ENCODE peak calls at places on chromosomes 2 and 18, in four cellular contexts. C is progenitor cell of endocrine pancreas, R is upper lobe of right lung, B is nephron progenitor cell. L is an unnamed sample.

GRCh38 chr2:64524604-64525322 is 635 bp downstream of the AFTPH start:
- DNase-seq in C (peak), B (peak), R (no peak), L (peak)

GRCh38 chr2:203690110-203691047 is 16.1 kb upstream of the CD28 start:
- DNase-seq in R (no peak), C (no peak), B (peak), L (no peak)

GRCh38 chr2:135573620-135574019 is 42.3 kb downstream of the R3HDM1 start:
- DNase-seq in R (no peak), B (no peak), C (no peak), L (no peak)

GRCh38 chr18:3256693-3257626 is 5.0 kb upstream of the MYL12B start:
- DNase-seq in C (no peak), B (no peak), R (no peak), L (no peak)

GRCh38 chr2:61887684-61888303 is 662 bp downstream of the CCT4 start:
- DNase-seq in B (peak), R (no peak), C (no peak), L (no peak)

GRCh38 chr2:238122287-238123217 is 15.9 kb upstream of the KLHL30 start:
- DNase-seq in R (no peak), C (no peak), B (no peak), L (no peak)

GRCh38 chr2:85444629-85445028 is 26.1 kb downstream of the SH2D6 start:
- DNase-seq in C (no peak), B (no peak), R (no peak), L (no peak)

GRCh38 chr2:207330912-207331311 is 165.2 kb upstream of the KLF7 start:
- DNase-seq in B (no peak), R (no peak), C (no peak), L (no peak)

GRCh38 chr18:76359909-76360308 is 135.1 kb downstream of the ZNF516 start:
- DNase-seq in B (no peak), R (no peak), C (no peak), L (no peak)

GRCh38 chr2:69171070-69171811 is 158.3 kb downstream of the ANTXR1 start:
- DNase-seq in B (no peak), C (no peak), R (no peak), L (no peak)

GRCh38 chr2:223260681-223261080 is 208.7 kb downstream of the KCNE4 start:
- DNase-seq in B (no peak), C (no peak), R (no peak), L (no peak)

GRCh38 chr2:101354910-101355309 is 32.4 kb downstream of the CREG2 start:
- DNase-seq in B (no peak), C (no peak), R (no peak), L (no peak)

GRCh38 chr2:226179010-226179409 is 620.6 kb downstream of the IRS1 start:
- DNase-seq in R (no peak), C (no peak), B (no peak), L (no peak)

GRCh38 chr2:239581352-239581901 is 180.6 kb upstream of the HDAC4 start:
- DNase-seq in R (peak), C (no peak), B (no peak), L (peak)

GRCh38 chr2:237700583-237701032 is 73.2 kb downstream of the LRRFIP1 start:
- DNase-seq in B (peak), C (no peak), R (peak), L (peak)

GRCh38 chr2:37287966-37288365 is 36.7 kb downstream of the PRKD3 start:
- DNase-seq in C (no peak), R (no peak), B (no peak), L (no peak)
- TF ChIP-seq CTCF in C (no peak), R (no peak), B (no peak), L (no peak)

GRCh38 chr2:183752571-183752970 is 628.3 kb downstream of the NUP35 start:
- DNase-seq in B (no peak), C (no peak), R (no peak), L (no peak)
- TF ChIP-seq CTCF in B (no peak), C (no peak), R (no peak), L (no peak)

GRCh38 chr2:224595518-224595917 is 10.4 kb upstream of the CUL3 start:
- DNase-seq in C (no peak), B (no peak), R (no peak), L (no peak)
- TF ChIP-seq CTCF in C (no peak), B (no peak), R (no peak), L (no peak)

GRCh38 chr2:74834806-74835755 is 1.2 kb downstream of the HK2 start:
- DNase-seq in B (peak), C (peak), R (peak), L (peak)
- TF ChIP-seq CTCF in B (no peak), C (no peak), R (no peak), L (no peak)

DNA sequence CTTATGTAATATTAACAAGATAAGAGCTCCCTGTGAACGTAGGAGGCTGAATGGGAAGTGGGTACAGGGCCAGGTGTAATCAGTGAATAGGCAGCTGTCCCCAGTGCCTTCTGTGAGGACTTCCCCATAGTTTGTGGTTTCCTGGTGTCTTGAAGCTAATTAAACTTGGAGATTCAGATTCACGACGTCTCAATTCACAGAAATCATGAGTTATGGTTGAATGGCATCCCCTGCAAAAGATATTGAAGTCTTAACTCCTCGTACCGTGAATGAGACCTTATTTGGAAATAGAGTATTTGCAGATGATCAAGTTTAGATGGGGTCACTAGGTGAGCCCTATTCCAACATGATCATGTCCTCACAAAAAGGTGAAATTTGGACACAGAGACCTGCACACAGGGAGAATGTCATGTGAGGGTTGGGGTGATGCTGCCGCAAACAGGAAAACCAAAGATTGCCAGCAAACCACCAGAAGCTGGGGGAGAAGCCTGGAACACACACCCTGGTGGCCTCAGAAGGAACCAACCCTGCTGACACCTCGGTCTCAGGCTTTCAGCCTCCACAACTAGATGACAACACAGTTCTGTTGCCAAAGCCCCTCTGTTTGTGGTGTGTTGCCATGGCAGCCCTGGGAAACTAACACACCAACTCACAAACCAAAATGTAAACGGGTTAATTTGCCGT is 13.2 kb downstream of the ARL4C start:
- DNase-seq in C (no peak), R (no peak), B (no peak), L (peak)
- TF ChIP-seq CTCF in C (peak), R (peak), B (no peak), L (peak)

DNA sequence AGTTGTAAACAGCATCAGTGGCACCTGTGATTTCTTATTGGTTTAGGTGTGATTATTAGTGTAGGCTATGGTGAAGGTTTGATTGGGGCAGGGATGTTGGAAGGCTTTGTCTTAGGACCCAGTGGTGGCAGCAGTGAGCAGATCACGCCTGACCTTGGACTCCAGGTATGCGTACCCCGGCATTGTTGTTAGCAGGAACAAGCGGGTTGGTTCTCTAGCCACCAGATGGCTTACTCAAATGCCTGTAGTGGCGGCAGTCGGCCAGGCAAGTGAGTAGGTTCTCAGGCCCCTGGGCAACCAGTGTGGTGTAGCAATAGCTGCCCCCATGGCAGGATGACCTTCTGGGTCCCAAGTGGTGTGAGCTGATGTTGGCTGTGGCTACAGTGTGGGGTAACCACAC is 558.3 kb downstream of the KCNJ3 start:
- DNase-seq in C (no peak), B (no peak), R (peak), L (no peak)
- TF ChIP-seq CTCF in C (no peak), B (no peak), R (no peak), L (no peak)

GRCh38 chr2:187451510-187451909 is 3.5 kb upstream of the CALCRL start:
- DNase-seq in R (no peak), C (no peak), B (no peak), L (no peak)

GRCh38 chr2:187453078-187453641 is 5.1 kb upstream of the CALCRL start:
- DNase-seq in R (no peak), B (no peak), C (no peak), L (no peak)
- TF ChIP-seq CTCF in R (peak), B (no peak), C (peak), L (peak)